ENCODE peak calls at places on chromosomes 1 and 21, in five cellular contexts. F is endothelial cell of umbilical vein, O is fibroblast of lung, P is vagina, C is astrocyte. V is an unnamed sample. For H3K36me3, the result is how much of the 10 kb centered on the place peaks cover.

GRCh38 chr1:156075158-156075557 is 7.1 kb downstream of the MEX3A start:
- DNase-seq in F (no peak), P (no peak), O (no peak), C (no peak), V (no peak)

GRCh38 chr21:43903451-43904091 is 38.5 kb downstream of the AGPAT3 start:
- DNase-seq in P (no peak), F (no peak), O (peak), C (no peak), V (no peak)

GRCh38 chr1:209534496-209535250 is 48.8 kb upstream of the CAMK1G start:
- DNase-seq in F (no peak), P (no peak), O (no peak), C (no peak), V (no peak)

GRCh38 chr1:153794671-153795324 is 19.6 kb downstream of the SLC27A3 start:
- DNase-seq in O (no peak), C (no peak), P (no peak), F (no peak), V (no peak)

GRCh38 chr1:74193908-74194307 is 4.1 kb downstream of the LRRIQ3 start:
- DNase-seq in O (peak), F (no peak), P (no peak), C (peak), V (peak)

GRCh38 chr1:7198664-7199063 is 413.4 kb downstream of the CAMTA1 start:
- DNase-seq in P (no peak), O (no peak), F (no peak), C (no peak), V (no peak)

GRCh38 chr1:207752456-207753132 is 740 bp downstream of the CD46 start:
- DNase-seq in O (peak), C (peak), P (no peak), F (peak), V (peak)

GRCh38 chr1:1164701-1165451 is 8.8 kb upstream of the TTLL10 start:
- DNase-seq in F (no peak), P (no peak), C (no peak), O (no peak), V (no peak)

GRCh38 chr1:200642481-200642880 is 21.9 kb upstream of the KIF14 start:
- DNase-seq in C (no peak), F (no peak), P (no peak), O (no peak), V (no peak)

GRCh38 chr1:194167956-194168355 is 981.5 kb upstream of the B3GALT2 start:
- DNase-seq in F (no peak), P (no peak), O (peak), C (peak), V (no peak)

GRCh38 chr1:84000954-84001495 is 2.1 kb upstream of the TTLL7 start:
- DNase-seq in C (no peak), P (no peak), F (no peak), O (no peak), V (peak)

GRCh38 chr1:25006770-25007169 is 76.7 kb upstream of the RUNX3 start:
- DNase-seq in O (peak), C (peak), P (no peak), F (no peak), V (no peak)

GRCh38 chr1:193123751-193124150 is 1.9 kb downstream of the CDC73 start:
- DNase-seq in P (no peak), O (no peak), C (no peak), F (no peak), V (no peak)

GRCh38 chr1:96416111-96416595 is 305.4 kb upstream of the PTBP2 start:
- DNase-seq in F (peak), O (peak), P (no peak), C (peak), V (peak)

GRCh38 chr1:192906334-192906733 is 97.5 kb downstream of the RGS2 start:
- DNase-seq in C (no peak), O (no peak), F (no peak), P (no peak), V (no peak)

GRCh38 chr1:59384443-59384842 is 87.5 kb downstream of the FGGY start:
- DNase-seq in F (no peak), P (no peak), O (no peak), C (no peak), V (no peak)

GRCh38 chr1:107821340-107821739 is 143.6 kb downstream of the VAV3 start:
- DNase-seq in F (no peak), P (no peak), O (no peak), C (no peak), V (no peak)

GRCh38 chr1:81834268-81834667 is 33.5 kb downstream of the ADGRL2 start:
- DNase-seq in O (peak), F (peak), C (peak), P (no peak), V (peak)

GRCh38 chr1:207910678-207911354 is at the start of gene CD34:
- DNase-seq in O (no peak), F (peak), P (no peak), C (peak), V (no peak)

DNA sequence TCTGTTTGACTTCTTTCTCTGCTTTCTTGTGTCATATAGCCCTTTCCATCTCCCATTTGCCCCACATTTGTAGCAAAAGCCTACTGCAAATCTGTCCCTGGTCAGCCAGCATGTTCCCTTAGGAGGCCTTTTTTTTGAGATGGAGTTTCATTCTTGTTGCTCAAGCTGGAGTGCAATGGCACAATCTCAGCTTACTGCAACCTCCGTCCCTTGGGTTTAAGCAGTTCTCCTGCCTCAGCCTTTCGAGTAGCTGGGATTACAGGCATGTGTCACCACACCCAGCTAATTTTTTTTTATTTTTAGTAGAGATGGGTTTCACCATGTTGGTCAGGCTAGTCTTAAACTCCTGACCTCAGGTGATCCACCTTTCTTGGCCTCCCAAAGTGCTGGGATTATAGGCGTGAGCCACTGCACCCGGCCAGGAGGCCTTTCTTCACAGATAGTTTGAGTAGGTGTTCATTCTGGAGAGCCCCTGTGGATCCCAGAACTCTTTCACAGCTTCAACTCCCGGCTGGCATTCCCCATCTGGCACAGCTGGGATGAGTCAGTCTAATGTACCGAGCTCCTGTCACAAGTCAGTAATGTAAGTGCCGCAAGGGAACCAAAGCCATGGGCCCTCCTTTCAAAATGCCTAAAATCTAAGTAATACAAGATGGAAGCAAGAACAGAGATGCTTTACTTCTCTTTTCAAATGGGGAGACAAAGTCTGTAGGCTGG is 9.4 kb upstream of the NHLH1 start:
- DNase-seq in F (no peak), O (peak), C (no peak), P (no peak), V (no peak)
- H3K36me3 ChIP-seq in F (half or more), O (under half), C (under half), P (half or more), V (half or more)

GRCh38 chr1:157566484-157567300 is 14.4 kb upstream of the FCRL5 start:
- DNase-seq in F (no peak), O (no peak), C (no peak), P (no peak), V (no peak)
- H3K27ac ChIP-seq in F (no peak), O (no peak), C (no peak), P (no peak), V (no peak)

GRCh38 chr1:219999821-220000220 is 46.5 kb downstream of the EPRS1 start:
- DNase-seq in P (no peak), O (no peak), C (no peak), F (no peak), V (no peak)
- H3K36me3 ChIP-seq in P (half or more), O (under half), C (under half), F (under half), V (under half)

DNA sequence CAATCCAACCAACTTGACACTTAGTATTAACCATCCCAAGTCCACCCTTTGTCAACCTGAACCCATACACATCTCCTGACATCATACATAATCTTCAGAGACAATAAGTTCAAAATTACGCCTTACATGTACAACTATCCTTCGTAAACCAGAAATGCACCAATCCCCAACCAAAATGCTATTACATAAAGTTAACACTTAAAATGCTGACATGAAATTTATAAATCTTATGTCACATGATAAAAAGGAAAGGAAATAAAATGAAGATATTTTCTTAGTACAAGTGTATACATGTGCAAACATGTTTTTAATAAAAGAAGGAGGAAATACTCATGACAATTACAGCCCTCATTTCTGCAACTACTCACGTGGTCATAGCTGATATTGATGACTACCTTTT is 95.0 kb downstream of the FCRL5 start:
- DNase-seq in O (no peak), F (no peak), P (no peak), C (no peak), V (no peak)
- H3K27ac ChIP-seq in O (no peak), F (no peak), P (no peak), C (no peak), V (no peak)

V was measured in mesenchymal stem cell.